ENCODE peak calls at places on chromosomes 13 and 19, in nine cellular contexts. One of them, this sample, is unnamed.

GRCh38 chr13:34334984-34335661 is 517.2 kb downstream of the RFC3 start:
- DNase-seq in tibial nerve: no peak
- DNase-seq in CD4-positive, CD25-positive, alpha-beta regulatory T cell: no peak
- DNase-seq in HFFc6: no peak
- DNase-seq in NCI-H345: no peak
- DNase-seq in AML-193: no peak
- DNase-seq in body of pancreas: no peak
- DNase-seq in hepatic stellate cell: no peak
- DNase-seq in activated naive CD4-positive, alpha-beta T cell: no peak
- DNase-seq in this sample: no peak

GRCh38 chr13:50574731-50575130 is 268.8 kb downstream of the DLEU7 start:
- DNase-seq in NCI-H345: no peak
- DNase-seq in body of pancreas: no peak
- DNase-seq in HFFc6: no peak
- DNase-seq in hepatic stellate cell: peak
- DNase-seq in tibial nerve: no peak
- DNase-seq in CD4-positive, CD25-positive, alpha-beta regulatory T cell: no peak
- DNase-seq in activated naive CD4-positive, alpha-beta T cell: no peak
- DNase-seq in AML-193: no peak
- DNase-seq in this sample: no peak

GRCh38 chr13:49225358-49226042 is 5.4 kb downstream of the MLNR start:
- DNase-seq in CD4-positive, CD25-positive, alpha-beta regulatory T cell: no peak
- DNase-seq in tibial nerve: no peak
- DNase-seq in HFFc6: no peak
- DNase-seq in hepatic stellate cell: no peak
- DNase-seq in AML-193: peak
- DNase-seq in body of pancreas: peak
- DNase-seq in NCI-H345: peak
- DNase-seq in activated naive CD4-positive, alpha-beta T cell: no peak
- DNase-seq in this sample: no peak

GRCh38 chr13:113905942-113906341 is 42.1 kb upstream of the GAS6 start:
- DNase-seq in AML-193: no peak
- DNase-seq in CD4-positive, CD25-positive, alpha-beta regulatory T cell: no peak
- DNase-seq in body of pancreas: no peak
- DNase-seq in hepatic stellate cell: no peak
- DNase-seq in tibial nerve: no peak
- DNase-seq in activated naive CD4-positive, alpha-beta T cell: no peak
- DNase-seq in HFFc6: no peak
- DNase-seq in NCI-H345: no peak
- DNase-seq in this sample: peak

GRCh38 chr19:51565583-51565982 is 5.5 kb upstream of the ZNF175 start:
- DNase-seq in hepatic stellate cell: no peak
- DNase-seq in tibial nerve: no peak
- DNase-seq in AML-193: peak
- DNase-seq in activated naive CD4-positive, alpha-beta T cell: no peak
- DNase-seq in body of pancreas: no peak
- DNase-seq in CD4-positive, CD25-positive, alpha-beta regulatory T cell: no peak
- DNase-seq in HFFc6: no peak
- DNase-seq in NCI-H345: no peak
- DNase-seq in this sample: peak

GRCh38 chr13:73334459-73334858 is 275.7 kb downstream of the KLF5 start:
- DNase-seq in hepatic stellate cell: no peak
- DNase-seq in AML-193: no peak
- DNase-seq in activated naive CD4-positive, alpha-beta T cell: no peak
- DNase-seq in NCI-H345: no peak
- DNase-seq in tibial nerve: no peak
- DNase-seq in body of pancreas: no peak
- DNase-seq in HFFc6: peak
- DNase-seq in CD4-positive, CD25-positive, alpha-beta regulatory T cell: no peak
- DNase-seq in this sample: no peak

GRCh38 chr19:27776524-27776923 is 1436.4 kb downstream of the UQCRFS1 start:
- DNase-seq in AML-193: no peak
- DNase-seq in hepatic stellate cell: no peak
- DNase-seq in body of pancreas: no peak
- DNase-seq in activated naive CD4-positive, alpha-beta T cell: no peak
- DNase-seq in HFFc6: no peak
- DNase-seq in tibial nerve: no peak
- DNase-seq in CD4-positive, CD25-positive, alpha-beta regulatory T cell: no peak
- DNase-seq in NCI-H345: no peak
- DNase-seq in this sample: no peak

GRCh38 chr13:113034451-113035208 is 65.6 kb downstream of the MCF2L start:
- DNase-seq in NCI-H345: no peak
- DNase-seq in AML-193: no peak
- DNase-seq in HFFc6: peak
- DNase-seq in CD4-positive, CD25-positive, alpha-beta regulatory T cell: no peak
- DNase-seq in body of pancreas: peak
- DNase-seq in tibial nerve: no peak
- DNase-seq in activated naive CD4-positive, alpha-beta T cell: no peak
- DNase-seq in hepatic stellate cell: peak
- DNase-seq in this sample: no peak

GRCh38 chr19:48630289-48631036 is 6.7 kb downstream of the DBP start:
- DNase-seq in body of pancreas: peak
- DNase-seq in CD4-positive, CD25-positive, alpha-beta regulatory T cell: no peak
- DNase-seq in hepatic stellate cell: no peak
- DNase-seq in HFFc6: no peak
- DNase-seq in NCI-H345: no peak
- DNase-seq in activated naive CD4-positive, alpha-beta T cell: no peak
- DNase-seq in AML-193: no peak
- DNase-seq in tibial nerve: no peak
- DNase-seq in this sample: no peak

GRCh38 chr19:9673912-9674668 is 810 bp downstream of the ZNF562 start:
- DNase-seq in tibial nerve: no peak
- DNase-seq in hepatic stellate cell: no peak
- DNase-seq in NCI-H345: no peak
- DNase-seq in body of pancreas: no peak
- DNase-seq in CD4-positive, CD25-positive, alpha-beta regulatory T cell: peak
- DNase-seq in HFFc6: no peak
- DNase-seq in AML-193: no peak
- DNase-seq in activated naive CD4-positive, alpha-beta T cell: no peak
- DNase-seq in this sample: no peak

GRCh38 chr13:71712988-71713653 is 153.9 kb downstream of the DACH1 start:
- DNase-seq in activated naive CD4-positive, alpha-beta T cell: no peak
- DNase-seq in AML-193: peak
- DNase-seq in CD4-positive, CD25-positive, alpha-beta regulatory T cell: no peak
- DNase-seq in body of pancreas: no peak
- DNase-seq in tibial nerve: no peak
- DNase-seq in HFFc6: no peak
- DNase-seq in NCI-H345: no peak
- DNase-seq in hepatic stellate cell: no peak
- DNase-seq in this sample: no peak

GRCh38 chr13:109783815-109784589 is 2.4 kb downstream of the IRS2 start:
- DNase-seq in activated naive CD4-positive, alpha-beta T cell: no peak
- DNase-seq in HFFc6: no peak
- DNase-seq in AML-193: no peak
- DNase-seq in CD4-positive, CD25-positive, alpha-beta regulatory T cell: no peak
- DNase-seq in NCI-H345: no peak
- DNase-seq in tibial nerve: no peak
- DNase-seq in hepatic stellate cell: no peak
- DNase-seq in body of pancreas: no peak
- DNase-seq in this sample: no peak

GRCh38 chr19:12656899-12657571 is 9.5 kb downstream of the MAN2B1 start:
- DNase-seq in CD4-positive, CD25-positive, alpha-beta regulatory T cell: no peak
- DNase-seq in hepatic stellate cell: no peak
- DNase-seq in body of pancreas: peak
- DNase-seq in AML-193: no peak
- DNase-seq in NCI-H345: no peak
- DNase-seq in tibial nerve: no peak
- DNase-seq in activated naive CD4-positive, alpha-beta T cell: no peak
- DNase-seq in HFFc6: no peak
- DNase-seq in this sample: no peak

GRCh38 chr13:113920173-113920572 is 53.7 kb downstream of the C13orf46 start:
- DNase-seq in body of pancreas: no peak
- DNase-seq in AML-193: no peak
- DNase-seq in hepatic stellate cell: no peak
- DNase-seq in CD4-positive, CD25-positive, alpha-beta regulatory T cell: no peak
- DNase-seq in HFFc6: no peak
- DNase-seq in NCI-H345: no peak
- DNase-seq in tibial nerve: no peak
- DNase-seq in activated naive CD4-positive, alpha-beta T cell: no peak
- DNase-seq in this sample: peak

This sample was measured in osteocyte.